ENCODE peak calls at places on chromosomes 3 and 15, in seven cellular contexts. One of them, this sample, is unnamed. For H3K4me1, the result is how much of the 10 kb centered on the place peaks cover.

GRCh38 chr3:9747267-9747666 is 2.5 kb upstream of the OGG1 start:
- DNase-seq in heart left ventricle: no peak
- DNase-seq in right atrium auricular region: no peak
- DNase-seq in tibial artery: no peak
- DNase-seq in psoas muscle: no peak
- DNase-seq in A549: no peak
- DNase-seq in PC-3: no peak
- DNase-seq in this sample: no peak

GRCh38 chr3:98787181-98787580 is 24.0 kb downstream of the ST3GAL6 start:
- DNase-seq in psoas muscle: no peak
- DNase-seq in PC-3: no peak
- DNase-seq in right atrium auricular region: no peak
- DNase-seq in heart left ventricle: no peak
- DNase-seq in tibial artery: no peak
- DNase-seq in A549: no peak
- DNase-seq in this sample: no peak

GRCh38 chr3:46930176-46930944 is 46.2 kb downstream of the CCDC12 start:
- DNase-seq in PC-3: no peak
- DNase-seq in tibial artery: peak
- DNase-seq in right atrium auricular region: no peak
- DNase-seq in A549: no peak
- DNase-seq in heart left ventricle: no peak
- DNase-seq in psoas muscle: no peak
- DNase-seq in this sample: peak

GRCh38 chr15:31268911-31269784 is 57.5 kb upstream of the KLF13 start:
- DNase-seq in tibial artery: peak
- DNase-seq in psoas muscle: no peak
- DNase-seq in PC-3: no peak
- DNase-seq in right atrium auricular region: peak
- DNase-seq in A549: no peak
- DNase-seq in heart left ventricle: no peak
- DNase-seq in this sample: no peak

GRCh38 chr3:45760878-45761711 is 35.2 kb downstream of the SLC6A20 start:
- DNase-seq in right atrium auricular region: peak
- DNase-seq in A549: peak
- DNase-seq in heart left ventricle: no peak
- DNase-seq in PC-3: peak
- DNase-seq in tibial artery: no peak
- DNase-seq in psoas muscle: no peak
- DNase-seq in this sample: no peak

GRCh38 chr15:52256930-52257733 is 38.5 kb downstream of the MYO5C start:
- DNase-seq in right atrium auricular region: no peak
- DNase-seq in tibial artery: no peak
- DNase-seq in PC-3: no peak
- DNase-seq in heart left ventricle: no peak
- DNase-seq in A549: no peak
- DNase-seq in psoas muscle: no peak
- DNase-seq in this sample: no peak

GRCh38 chr15:39934415-39935044 is 615 bp downstream of the EIF2AK4 start:
- DNase-seq in A549: no peak
- DNase-seq in tibial artery: no peak
- DNase-seq in psoas muscle: no peak
- DNase-seq in right atrium auricular region: no peak
- DNase-seq in heart left ventricle: no peak
- DNase-seq in PC-3: peak
- DNase-seq in this sample: no peak

GRCh38 chr3:164452707-164453106 is 625.6 kb downstream of the SI start:
- DNase-seq in A549: no peak
- DNase-seq in tibial artery: no peak
- DNase-seq in heart left ventricle: no peak
- DNase-seq in psoas muscle: no peak
- DNase-seq in PC-3: no peak
- DNase-seq in right atrium auricular region: no peak
- DNase-seq in this sample: no peak

GRCh38 chr3:123053107-123053506 is 13.7 kb upstream of the PDIA5 start:
- DNase-seq in heart left ventricle: no peak
- DNase-seq in A549: no peak
- DNase-seq in tibial artery: no peak
- DNase-seq in right atrium auricular region: no peak
- DNase-seq in psoas muscle: peak
- DNase-seq in PC-3: no peak
- DNase-seq in this sample: peak

GRCh38 chr3:98784666-98785600 is 21.8 kb downstream of the ST3GAL6 start:
- DNase-seq in tibial artery: no peak
- DNase-seq in heart left ventricle: no peak
- DNase-seq in right atrium auricular region: no peak
- DNase-seq in PC-3: peak
- DNase-seq in psoas muscle: no peak
- DNase-seq in A549: no peak
- DNase-seq in this sample: no peak

GRCh38 chr3:144677118-144677517 is 705.5 kb downstream of the DIPK2A start:
- DNase-seq in A549: no peak
- DNase-seq in tibial artery: no peak
- DNase-seq in right atrium auricular region: no peak
- DNase-seq in heart left ventricle: no peak
- DNase-seq in PC-3: peak
- DNase-seq in psoas muscle: no peak
- DNase-seq in this sample: no peak

GRCh38 chr3:190617185-190617584 is 103.3 kb downstream of the IL1RAP start:
- DNase-seq in PC-3: peak
- DNase-seq in heart left ventricle: no peak
- DNase-seq in right atrium auricular region: peak
- DNase-seq in A549: peak
- DNase-seq in tibial artery: no peak
- DNase-seq in psoas muscle: peak
- DNase-seq in this sample: peak

GRCh38 chr3:78314327-78314726 is 1274.4 kb downstream of the ROBO2 start:
- DNase-seq in heart left ventricle: no peak
- DNase-seq in right atrium auricular region: no peak
- DNase-seq in A549: no peak
- DNase-seq in PC-3: no peak
- DNase-seq in tibial artery: no peak
- DNase-seq in psoas muscle: no peak
- DNase-seq in this sample: no peak

GRCh38 chr15:59830873-59831272 is 141.8 kb upstream of the BNIP2 start:
- DNase-seq in PC-3: no peak
- DNase-seq in tibial artery: no peak
- DNase-seq in A549: no peak
- DNase-seq in psoas muscle: no peak
- DNase-seq in heart left ventricle: no peak
- DNase-seq in right atrium auricular region: no peak
- DNase-seq in this sample: no peak

GRCh38 chr15:59828262-59828661 is 139.1 kb upstream of the BNIP2 start:
- DNase-seq in PC-3: no peak
- DNase-seq in tibial artery: no peak
- DNase-seq in heart left ventricle: no peak
- DNase-seq in psoas muscle: no peak
- DNase-seq in A549: no peak
- DNase-seq in right atrium auricular region: no peak
- DNase-seq in this sample: no peak

GRCh38 chr15:59830143-59830542 is 141.0 kb upstream of the BNIP2 start:
- DNase-seq in tibial artery: no peak
- DNase-seq in right atrium auricular region: no peak
- DNase-seq in PC-3: no peak
- DNase-seq in A549: no peak
- DNase-seq in heart left ventricle: no peak
- DNase-seq in psoas muscle: no peak
- DNase-seq in this sample: no peak

GRCh38 chr15:59825926-59826325 is 136.8 kb upstream of the BNIP2 start:
- DNase-seq in tibial artery: no peak
- DNase-seq in PC-3: peak
- DNase-seq in right atrium auricular region: no peak
- DNase-seq in A549: no peak
- DNase-seq in heart left ventricle: no peak
- DNase-seq in psoas muscle: no peak
- DNase-seq in this sample: no peak

DNA sequence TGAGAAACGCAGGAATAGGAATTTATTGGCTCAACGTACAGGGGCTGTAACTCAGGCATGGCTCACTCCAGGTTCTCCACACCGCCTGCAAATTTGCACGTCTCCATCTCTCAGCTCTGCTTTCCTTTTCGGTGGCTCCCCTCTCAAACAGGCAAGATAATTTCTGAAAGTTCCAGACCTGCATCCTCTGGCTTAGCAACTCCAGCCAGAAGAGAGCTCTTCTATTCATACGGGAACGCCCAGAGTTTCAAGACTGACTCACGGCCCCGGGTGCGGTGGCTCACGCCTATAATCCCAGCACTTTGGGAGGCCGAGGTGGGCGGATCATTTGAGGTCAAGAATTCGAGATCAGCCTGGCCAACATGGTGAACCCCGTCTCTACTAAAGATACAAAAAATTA is 139.8 kb upstream of the BNIP2 start:
- DNase-seq in tibial artery: no peak
- DNase-seq in PC-3: no peak
- DNase-seq in A549: no peak
- DNase-seq in right atrium auricular region: no peak
- DNase-seq in heart left ventricle: no peak
- DNase-seq in psoas muscle: no peak
- DNase-seq in this sample: no peak
- H3K4me1 ChIP-seq in tibial artery: under half
- H3K4me1 ChIP-seq in PC-3: under half
- H3K4me1 ChIP-seq in A549: under half
- H3K4me1 ChIP-seq in right atrium auricular region: under half
- H3K4me1 ChIP-seq in heart left ventricle: under half
- H3K4me1 ChIP-seq in psoas muscle: under half
- H3K4me1 ChIP-seq in this sample: under half

GRCh38 chr3:41207355-41207754 is 8.1 kb downstream of the CTNNB1 start:
- DNase-seq in tibial artery: no peak
- DNase-seq in right atrium auricular region: no peak
- DNase-seq in psoas muscle: no peak
- DNase-seq in heart left ventricle: no peak
- DNase-seq in A549: no peak
- DNase-seq in PC-3: no peak
- DNase-seq in this sample: no peak

GRCh38 chr3:41208507-41208906 is 9.2 kb downstream of the CTNNB1 start:
- DNase-seq in psoas muscle: no peak
- DNase-seq in right atrium auricular region: no peak
- DNase-seq in A549: no peak
- DNase-seq in PC-3: no peak
- DNase-seq in heart left ventricle: no peak
- DNase-seq in tibial artery: no peak
- DNase-seq in this sample: no peak

GRCh38 chr3:41212088-41212487 is 12.8 kb downstream of the CTNNB1 start:
- DNase-seq in PC-3: no peak
- DNase-seq in psoas muscle: no peak
- DNase-seq in right atrium auricular region: no peak
- DNase-seq in A549: no peak
- DNase-seq in tibial artery: no peak
- DNase-seq in heart left ventricle: no peak
- DNase-seq in this sample: no peak

GRCh38 chr3:41210966-41211365 is 11.7 kb downstream of the CTNNB1 start:
- DNase-seq in psoas muscle: no peak
- DNase-seq in right atrium auricular region: no peak
- DNase-seq in A549: no peak
- DNase-seq in heart left ventricle: no peak
- DNase-seq in PC-3: no peak
- DNase-seq in tibial artery: no peak
- DNase-seq in this sample: no peak

GRCh38 chr3:41209646-41210045 is 10.3 kb downstream of the CTNNB1 start:
- DNase-seq in A549: no peak
- DNase-seq in right atrium auricular region: no peak
- DNase-seq in psoas muscle: no peak
- DNase-seq in heart left ventricle: no peak
- DNase-seq in PC-3: no peak
- DNase-seq in tibial artery: no peak
- DNase-seq in this sample: no peak
- H3K4me1 ChIP-seq in A549: under half
- H3K4me1 ChIP-seq in right atrium auricular region: under half
- H3K4me1 ChIP-seq in psoas muscle: half or more
- H3K4me1 ChIP-seq in heart left ventricle: half or more
- H3K4me1 ChIP-seq in PC-3: under half
- H3K4me1 ChIP-seq in tibial artery: under half
- H3K4me1 ChIP-seq in this sample: under half

GRCh38 chr3:138845071-138845685 is 10.4 kb upstream of the PIK3CB start:
- DNase-seq in psoas muscle: no peak
- DNase-seq in right atrium auricular region: no peak
- DNase-seq in A549: no peak
- DNase-seq in tibial artery: no peak
- DNase-seq in PC-3: no peak
- DNase-seq in heart left ventricle: no peak
- DNase-seq in this sample: no peak
- H3K4me1 ChIP-seq in psoas muscle: under half
- H3K4me1 ChIP-seq in right atrium auricular region: under half
- H3K4me1 ChIP-seq in A549: under half
- H3K4me1 ChIP-seq in tibial artery: under half
- H3K4me1 ChIP-seq in PC-3: under half
- H3K4me1 ChIP-seq in heart left ventricle: under half
- H3K4me1 ChIP-seq in this sample: under half

GRCh38 chr3:23590424-23590823 is 215.3 kb upstream of the UBE2E1 start:
- DNase-seq in PC-3: no peak
- DNase-seq in psoas muscle: no peak
- DNase-seq in tibial artery: no peak
- DNase-seq in right atrium auricular region: no peak
- DNase-seq in A549: no peak
- DNase-seq in heart left ventricle: no peak
- DNase-seq in this sample: no peak
- H3K4me1 ChIP-seq in PC-3: under half
- H3K4me1 ChIP-seq in psoas muscle: under half
- H3K4me1 ChIP-seq in tibial artery: under half
- H3K4me1 ChIP-seq in right atrium auricular region: under half
- H3K4me1 ChIP-seq in A549: under half
- H3K4me1 ChIP-seq in heart left ventricle: under half
- H3K4me1 ChIP-seq in this sample: under half

GRCh38 chr3:60073942-60074341 is 1024.1 kb upstream of the CFAP20DC start:
- DNase-seq in tibial artery: no peak
- DNase-seq in PC-3: no peak
- DNase-seq in psoas muscle: no peak
- DNase-seq in right atrium auricular region: no peak
- DNase-seq in heart left ventricle: no peak
- DNase-seq in A549: no peak
- DNase-seq in this sample: no peak

GRCh38 chr3:60081381-60082095 is 1031.7 kb upstream of the CFAP20DC start:
- DNase-seq in right atrium auricular region: no peak
- DNase-seq in PC-3: no peak
- DNase-seq in tibial artery: no peak
- DNase-seq in heart left ventricle: no peak
- DNase-seq in A549: no peak
- DNase-seq in psoas muscle: no peak
- DNase-seq in this sample: no peak

GRCh38 chr3:60080648-60081047 is 1030.8 kb upstream of the CFAP20DC start:
- DNase-seq in tibial artery: no peak
- DNase-seq in heart left ventricle: no peak
- DNase-seq in psoas muscle: no peak
- DNase-seq in A549: no peak
- DNase-seq in right atrium auricular region: no peak
- DNase-seq in PC-3: no peak
- DNase-seq in this sample: no peak

GRCh38 chr3:60076307-60076706 is 1026.5 kb upstream of the CFAP20DC start:
- DNase-seq in heart left ventricle: no peak
- DNase-seq in psoas muscle: no peak
- DNase-seq in A549: no peak
- DNase-seq in right atrium auricular region: no peak
- DNase-seq in tibial artery: no peak
- DNase-seq in PC-3: no peak
- DNase-seq in this sample: no peak

GRCh38 chr3:60079076-60079475 is 1029.3 kb upstream of the CFAP20DC start:
- DNase-seq in right atrium auricular region: no peak
- DNase-seq in psoas muscle: no peak
- DNase-seq in A549: no peak
- DNase-seq in heart left ventricle: no peak
- DNase-seq in tibial artery: no peak
- DNase-seq in PC-3: no peak
- DNase-seq in this sample: no peak
- H3K4me1 ChIP-seq in right atrium auricular region: under half
- H3K4me1 ChIP-seq in psoas muscle: under half
- H3K4me1 ChIP-seq in A549: under half
- H3K4me1 ChIP-seq in heart left ventricle: under half
- H3K4me1 ChIP-seq in tibial artery: under half
- H3K4me1 ChIP-seq in PC-3: under half
- H3K4me1 ChIP-seq in this sample: under half